ENCODE peak calls at places on chromosomes 2 and 18, in eight cellular contexts. One of them, this sample, is unnamed.

GRCh38 chr2:240728361-240728760 is 36.7 kb downstream of the AQP12A start:
- DNase-seq in cardiac muscle cell: no peak
- DNase-seq in kidney: no peak
- DNase-seq in spleen: no peak
- DNase-seq in lung: no peak
- DNase-seq in CD4-positive, alpha-beta T cell: no peak
- DNase-seq in IMR-90: no peak
- DNase-seq in neural crest cell: no peak
- DNase-seq in this sample: no peak

GRCh38 chr2:45168731-45169338 is 159.6 kb upstream of the SIX2 start:
- DNase-seq in CD4-positive, alpha-beta T cell: no peak
- DNase-seq in IMR-90: no peak
- DNase-seq in neural crest cell: peak
- DNase-seq in kidney: no peak
- DNase-seq in spleen: no peak
- DNase-seq in cardiac muscle cell: peak
- DNase-seq in lung: no peak
- DNase-seq in this sample: no peak

GRCh38 chr18:70299393-70299792 is 10.5 kb downstream of the SOCS6 start:
- DNase-seq in CD4-positive, alpha-beta T cell: no peak
- DNase-seq in IMR-90: no peak
- DNase-seq in lung: no peak
- DNase-seq in neural crest cell: no peak
- DNase-seq in cardiac muscle cell: no peak
- DNase-seq in kidney: no peak
- DNase-seq in spleen: no peak
- DNase-seq in this sample: no peak

GRCh38 chr2:69087912-69088240 is 74.9 kb downstream of the ANTXR1 start:
- DNase-seq in kidney: no peak
- DNase-seq in lung: no peak
- DNase-seq in IMR-90: peak
- DNase-seq in spleen: no peak
- DNase-seq in cardiac muscle cell: peak
- DNase-seq in neural crest cell: no peak
- DNase-seq in CD4-positive, alpha-beta T cell: no peak
- DNase-seq in this sample: no peak

GRCh38 chr18:27674411-27674810 is 489.3 kb upstream of the CHST9 start:
- DNase-seq in spleen: no peak
- DNase-seq in kidney: no peak
- DNase-seq in cardiac muscle cell: no peak
- DNase-seq in CD4-positive, alpha-beta T cell: no peak
- DNase-seq in neural crest cell: no peak
- DNase-seq in IMR-90: no peak
- DNase-seq in lung: no peak
- DNase-seq in this sample: no peak

GRCh38 chr18:61718944-61719343 is 173.9 kb downstream of the RNF152 start:
- DNase-seq in neural crest cell: no peak
- DNase-seq in kidney: no peak
- DNase-seq in lung: no peak
- DNase-seq in spleen: no peak
- DNase-seq in CD4-positive, alpha-beta T cell: no peak
- DNase-seq in IMR-90: no peak
- DNase-seq in cardiac muscle cell: no peak
- DNase-seq in this sample: no peak

GRCh38 chr2:72278046-72278445 is 130.4 kb upstream of the CYP26B1 start:
- DNase-seq in cardiac muscle cell: peak
- DNase-seq in spleen: no peak
- DNase-seq in neural crest cell: no peak
- DNase-seq in kidney: no peak
- DNase-seq in IMR-90: peak
- DNase-seq in CD4-positive, alpha-beta T cell: no peak
- DNase-seq in lung: no peak
- DNase-seq in this sample: no peak

GRCh38 chr2:24360963-24361330 is 611 bp upstream of the ITSN2 start:
- DNase-seq in cardiac muscle cell: no peak
- DNase-seq in IMR-90: no peak
- DNase-seq in CD4-positive, alpha-beta T cell: no peak
- DNase-seq in lung: no peak
- DNase-seq in neural crest cell: no peak
- DNase-seq in spleen: peak
- DNase-seq in kidney: no peak
- DNase-seq in this sample: no peak

GRCh38 chr2:135456431-135456830 is 74.6 kb downstream of the ZRANB3 start:
- DNase-seq in CD4-positive, alpha-beta T cell: no peak
- DNase-seq in neural crest cell: no peak
- DNase-seq in IMR-90: no peak
- DNase-seq in kidney: no peak
- DNase-seq in cardiac muscle cell: no peak
- DNase-seq in spleen: no peak
- DNase-seq in lung: no peak
- DNase-seq in this sample: no peak

GRCh38 chr18:46711444-46711863 is 45.4 kb downstream of the ST8SIA5 start:
- DNase-seq in spleen: no peak
- DNase-seq in neural crest cell: no peak
- DNase-seq in lung: no peak
- DNase-seq in kidney: no peak
- DNase-seq in CD4-positive, alpha-beta T cell: no peak
- DNase-seq in cardiac muscle cell: no peak
- DNase-seq in IMR-90: no peak
- DNase-seq in this sample: no peak

GRCh38 chr2:5913729-5914390 is 221.7 kb downstream of the SOX11 start:
- DNase-seq in lung: no peak
- DNase-seq in cardiac muscle cell: no peak
- DNase-seq in spleen: no peak
- DNase-seq in IMR-90: no peak
- DNase-seq in neural crest cell: no peak
- DNase-seq in CD4-positive, alpha-beta T cell: no peak
- DNase-seq in kidney: no peak
- DNase-seq in this sample: no peak

GRCh38 chr2:5921081-5921642 is 229.0 kb downstream of the SOX11 start:
- DNase-seq in kidney: no peak
- DNase-seq in CD4-positive, alpha-beta T cell: no peak
- DNase-seq in cardiac muscle cell: no peak
- DNase-seq in IMR-90: no peak
- DNase-seq in neural crest cell: no peak
- DNase-seq in lung: no peak
- DNase-seq in spleen: no peak
- DNase-seq in this sample: no peak

GRCh38 chr2:5914831-5915611 is 222.8 kb downstream of the SOX11 start:
- DNase-seq in CD4-positive, alpha-beta T cell: no peak
- DNase-seq in kidney: peak
- DNase-seq in spleen: no peak
- DNase-seq in cardiac muscle cell: no peak
- DNase-seq in neural crest cell: no peak
- DNase-seq in lung: no peak
- DNase-seq in IMR-90: peak
- DNase-seq in this sample: no peak

GRCh38 chr2:5911801-5912200 is 219.6 kb downstream of the SOX11 start:
- DNase-seq in CD4-positive, alpha-beta T cell: no peak
- DNase-seq in spleen: no peak
- DNase-seq in lung: no peak
- DNase-seq in kidney: no peak
- DNase-seq in IMR-90: no peak
- DNase-seq in cardiac muscle cell: no peak
- DNase-seq in neural crest cell: no peak
- DNase-seq in this sample: no peak

DNA sequence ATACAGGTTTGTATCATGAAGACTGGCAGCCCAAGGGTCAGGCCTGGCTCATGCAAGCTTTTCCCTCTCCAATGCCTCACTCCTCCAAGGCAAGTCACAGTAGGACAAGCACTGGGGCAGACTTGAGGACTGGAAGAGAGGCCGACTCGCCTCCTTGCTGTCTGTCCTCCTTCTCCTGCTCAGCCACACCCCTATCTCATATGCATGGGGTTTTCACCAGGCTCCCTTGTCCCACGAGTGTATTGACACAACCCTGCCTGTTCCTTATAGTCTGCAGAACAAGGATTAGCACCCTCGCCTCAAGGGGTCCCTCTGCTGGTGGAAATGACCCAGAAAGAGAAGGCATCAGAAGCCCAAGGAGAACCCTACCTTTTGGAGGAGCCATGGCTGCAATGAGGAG is 223.7 kb downstream of the SOX11 start:
- DNase-seq in spleen: no peak
- DNase-seq in neural crest cell: peak
- DNase-seq in cardiac muscle cell: no peak
- DNase-seq in IMR-90: peak
- DNase-seq in CD4-positive, alpha-beta T cell: no peak
- DNase-seq in kidney: no peak
- DNase-seq in lung: peak
- DNase-seq in this sample: no peak
- TF ChIP-seq CTCF in spleen: no peak
- TF ChIP-seq CTCF in neural crest cell: peak
- TF ChIP-seq CTCF in cardiac muscle cell: no peak
- TF ChIP-seq CTCF in IMR-90: peak
- TF ChIP-seq CTCF in CD4-positive, alpha-beta T cell: no peak
- TF ChIP-seq CTCF in kidney: no peak
- TF ChIP-seq CTCF in lung: peak
- TF ChIP-seq CTCF in this sample: peak

GRCh38 chr2:86522711-86523110 is 40.5 kb downstream of the CHMP3 start:
- DNase-seq in lung: no peak
- DNase-seq in kidney: no peak
- DNase-seq in IMR-90: no peak
- DNase-seq in neural crest cell: no peak
- DNase-seq in spleen: no peak
- DNase-seq in cardiac muscle cell: no peak
- DNase-seq in CD4-positive, alpha-beta T cell: no peak
- DNase-seq in this sample: no peak

GRCh38 chr2:86521922-86522321 is 41.3 kb downstream of the CHMP3 start:
- DNase-seq in spleen: no peak
- DNase-seq in CD4-positive, alpha-beta T cell: no peak
- DNase-seq in kidney: no peak
- DNase-seq in IMR-90: no peak
- DNase-seq in neural crest cell: no peak
- DNase-seq in lung: no peak
- DNase-seq in cardiac muscle cell: no peak
- DNase-seq in this sample: no peak

GRCh38 chr2:86520153-86520552 is 43.1 kb downstream of the CHMP3 start:
- DNase-seq in IMR-90: no peak
- DNase-seq in spleen: no peak
- DNase-seq in kidney: no peak
- DNase-seq in neural crest cell: no peak
- DNase-seq in cardiac muscle cell: no peak
- DNase-seq in CD4-positive, alpha-beta T cell: no peak
- DNase-seq in lung: no peak
- DNase-seq in this sample: no peak

GRCh38 chr2:86519349-86519748 is 43.9 kb downstream of the CHMP3 start:
- DNase-seq in CD4-positive, alpha-beta T cell: no peak
- DNase-seq in IMR-90: peak
- DNase-seq in kidney: no peak
- DNase-seq in neural crest cell: no peak
- DNase-seq in spleen: no peak
- DNase-seq in cardiac muscle cell: no peak
- DNase-seq in lung: no peak
- DNase-seq in this sample: no peak

GRCh38 chr2:86518498-86518897 is 44.7 kb downstream of the CHMP3 start:
- DNase-seq in lung: no peak
- DNase-seq in CD4-positive, alpha-beta T cell: peak
- DNase-seq in cardiac muscle cell: peak
- DNase-seq in neural crest cell: no peak
- DNase-seq in spleen: no peak
- DNase-seq in IMR-90: no peak
- DNase-seq in kidney: no peak
- DNase-seq in this sample: no peak
- TF ChIP-seq CTCF in lung: no peak
- TF ChIP-seq CTCF in CD4-positive, alpha-beta T cell: peak
- TF ChIP-seq CTCF in cardiac muscle cell: peak
- TF ChIP-seq CTCF in neural crest cell: peak
- TF ChIP-seq CTCF in spleen: peak
- TF ChIP-seq CTCF in IMR-90: peak
- TF ChIP-seq CTCF in kidney: peak
- TF ChIP-seq CTCF in this sample: peak

GRCh38 chr2:130810490-130810889 is 26.2 kb upstream of the ARHGEF4 start:
- DNase-seq in IMR-90: no peak
- DNase-seq in cardiac muscle cell: no peak
- DNase-seq in neural crest cell: no peak
- DNase-seq in kidney: no peak
- DNase-seq in lung: no peak
- DNase-seq in spleen: peak
- DNase-seq in CD4-positive, alpha-beta T cell: no peak
- DNase-seq in this sample: peak

GRCh38 chr2:130819226-130819914 is 17.3 kb upstream of the ARHGEF4 start:
- DNase-seq in spleen: peak
- DNase-seq in IMR-90: no peak
- DNase-seq in lung: no peak
- DNase-seq in CD4-positive, alpha-beta T cell: no peak
- DNase-seq in neural crest cell: no peak
- DNase-seq in kidney: no peak
- DNase-seq in cardiac muscle cell: no peak
- DNase-seq in this sample: peak

GRCh38 chr2:130813722-130814121 is 23.0 kb upstream of the ARHGEF4 start:
- DNase-seq in spleen: peak
- DNase-seq in lung: no peak
- DNase-seq in neural crest cell: no peak
- DNase-seq in CD4-positive, alpha-beta T cell: no peak
- DNase-seq in IMR-90: no peak
- DNase-seq in kidney: no peak
- DNase-seq in cardiac muscle cell: no peak
- DNase-seq in this sample: peak

GRCh38 chr2:130818809-130819208 is 17.9 kb upstream of the ARHGEF4 start:
- DNase-seq in CD4-positive, alpha-beta T cell: no peak
- DNase-seq in spleen: peak
- DNase-seq in IMR-90: no peak
- DNase-seq in cardiac muscle cell: no peak
- DNase-seq in neural crest cell: no peak
- DNase-seq in lung: no peak
- DNase-seq in kidney: no peak
- DNase-seq in this sample: peak

DNA sequence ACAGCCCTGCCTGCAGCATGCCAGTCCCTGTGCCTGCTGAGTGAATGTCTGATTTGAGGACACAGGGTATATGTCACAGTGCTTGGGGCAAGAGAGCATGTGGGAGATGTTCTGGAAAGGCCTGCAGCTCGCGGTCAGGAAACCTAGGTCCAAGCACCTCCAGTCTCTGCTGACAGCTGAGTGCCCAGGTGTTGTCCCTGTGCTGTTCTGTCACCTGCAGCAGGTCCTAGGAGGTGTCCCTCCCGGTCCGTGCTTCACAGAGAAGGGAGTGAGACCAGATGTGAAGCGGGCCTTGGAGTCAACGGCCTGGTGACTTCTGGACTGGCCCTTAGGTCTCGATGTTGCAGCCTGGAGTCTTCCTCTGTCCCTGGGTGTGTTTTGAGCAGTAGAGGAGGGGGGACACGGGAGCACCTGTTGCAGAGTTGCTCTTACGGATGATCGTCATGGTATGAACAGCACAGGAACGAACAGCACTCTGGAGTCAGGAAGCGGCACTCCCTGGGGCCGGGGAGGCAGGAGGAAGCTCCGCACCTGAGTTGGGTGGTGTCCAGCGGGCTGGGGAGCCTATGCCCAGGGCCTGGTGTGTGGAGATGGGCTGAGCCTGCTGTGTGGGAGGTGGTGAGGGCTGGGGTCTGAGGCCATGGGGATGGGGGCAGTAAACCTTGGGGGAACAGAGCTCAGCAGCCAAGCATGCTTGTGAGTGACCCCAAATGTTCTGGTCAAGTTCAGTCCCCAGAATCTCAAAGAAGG is 21.6 kb upstream of the ARHGEF4 start:
- DNase-seq in kidney: no peak
- DNase-seq in cardiac muscle cell: no peak
- DNase-seq in IMR-90: no peak
- DNase-seq in neural crest cell: no peak
- DNase-seq in lung: no peak
- DNase-seq in CD4-positive, alpha-beta T cell: no peak
- DNase-seq in spleen: peak
- DNase-seq in this sample: peak
- TF ChIP-seq CTCF in kidney: no peak
- TF ChIP-seq CTCF in cardiac muscle cell: no peak
- TF ChIP-seq CTCF in IMR-90: no peak
- TF ChIP-seq CTCF in neural crest cell: no peak
- TF ChIP-seq CTCF in lung: no peak
- TF ChIP-seq CTCF in CD4-positive, alpha-beta T cell: no peak
- TF ChIP-seq CTCF in spleen: no peak
- TF ChIP-seq CTCF in this sample: no peak

GRCh38 chr2:64978514-64979268 is 10.5 kb upstream of the SLC1A4 start:
- DNase-seq in lung: no peak
- DNase-seq in CD4-positive, alpha-beta T cell: no peak
- DNase-seq in cardiac muscle cell: peak
- DNase-seq in kidney: no peak
- DNase-seq in neural crest cell: no peak
- DNase-seq in spleen: no peak
- DNase-seq in IMR-90: peak
- DNase-seq in this sample: no peak
- TF ChIP-seq CTCF in lung: no peak
- TF ChIP-seq CTCF in CD4-positive, alpha-beta T cell: peak
- TF ChIP-seq CTCF in cardiac muscle cell: peak
- TF ChIP-seq CTCF in kidney: no peak
- TF ChIP-seq CTCF in neural crest cell: peak
- TF ChIP-seq CTCF in spleen: peak
- TF ChIP-seq CTCF in IMR-90: peak
- TF ChIP-seq CTCF in this sample: peak

This sample was measured in chondrocyte.